ENCODE peak calls at places on chromosomes 12 and 14, in four cellular contexts. O is naive B cell, B is upper lobe of right lung, V is cardiac muscle cell. C is an unnamed sample.

GRCh38 chr12:100593490-100593889 is 20.0 kb downstream of the GAS2L3 start:
- DNase-seq in B (no peak), O (no peak), V (peak), C (peak)

GRCh38 chr14:70234066-70234950 is 45.6 kb upstream of the SLC8A3 start:
- DNase-seq in O (no peak), V (no peak), B (no peak), C (no peak)

GRCh38 chr12:53044052-53044581 is 5.7 kb upstream of the TNS2 start:
- DNase-seq in O (no peak), V (peak), B (no peak), C (no peak)

GRCh38 chr14:68748691-68749090 is 44.2 kb downstream of the ZFP36L1 start:
- DNase-seq in B (no peak), O (no peak), V (no peak), C (no peak)

GRCh38 chr14:97976861-97977260 is 1179.7 kb downstream of the VRK1 start:
- DNase-seq in V (no peak), B (no peak), O (no peak), C (no peak)

GRCh38 chr12:29750131-29750927 is 33.4 kb downstream of the TMTC1 start:
- DNase-seq in B (no peak), O (no peak), V (no peak), C (no peak)

GRCh38 chr14:85342858-85343607 is 186.9 kb upstream of the FLRT2 start:
- DNase-seq in O (no peak), B (no peak), V (peak), C (no peak)

GRCh38 chr12:112375105-112375504 is 7.1 kb downstream of the HECTD4 start:
- DNase-seq in V (no peak), B (no peak), O (no peak), C (no peak)

GRCh38 chr12:127811988-127812387 is 455.0 kb upstream of the TMEM132C start:
- DNase-seq in O (no peak), B (no peak), V (peak), C (no peak)

GRCh38 chr12:40999212-40999611 is 188.9 kb upstream of the PDZRN4 start:
- DNase-seq in V (no peak), B (no peak), O (no peak), C (no peak)

GRCh38 chr14:21940887-21941855 is 267.6 kb upstream of the OR4E1 start:
- DNase-seq in B (no peak), O (no peak), V (peak), C (no peak)

GRCh38 chr14:105853907-105854599 is 327.7 kb downstream of the TMEM121 start:
- DNase-seq in O (no peak), B (no peak), V (no peak), C (no peak)

GRCh38 chr14:66974397-66975025 is 214.7 kb upstream of the GARIN2 start:
- DNase-seq in V (peak), B (no peak), O (no peak), C (no peak)

GRCh38 chr14:71610797-71611196 is 321.4 kb upstream of the RGS6 start:
- DNase-seq in O (no peak), B (no peak), V (no peak), C (no peak)

GRCh38 chr12:47882796-47883546 is 21.8 kb downstream of the VDR start:
- DNase-seq in B (peak), O (no peak), V (no peak), C (no peak)

GRCh38 chr12:806116-806805 is 53.9 kb downstream of the WNK1 start:
- DNase-seq in O (no peak), B (no peak), V (peak), C (no peak)

GRCh38 chr12:75721231-75721641 is 209.8 kb upstream of the KRR1 start:
- DNase-seq in V (peak), B (no peak), O (no peak), C (no peak)

GRCh38 chr14:51880810-51881580 is 20.6 kb downstream of the GNG2 start:
- DNase-seq in O (no peak), V (peak), B (no peak), C (no peak)

GRCh38 chr12:80692114-80692513 is 15.3 kb upstream of the MYF6 start:
- DNase-seq in V (no peak), B (no peak), O (no peak), C (no peak)

GRCh38 chr14:69863083-69863482 is 16.1 kb upstream of the SMOC1 start:
- DNase-seq in V (no peak), B (no peak), O (no peak), C (no peak)

GRCh38 chr12:5965950-5966383 is 20.9 kb upstream of the ANO2 start:
- DNase-seq in V (peak), O (no peak), B (peak), C (no peak)

GRCh38 chr12:105814283-105814682 is 324.5 kb downstream of the NUAK1 start:
- DNase-seq in V (no peak), O (no peak), B (no peak), C (peak)

GRCh38 chr12:12909995-12910391 is 18.6 kb downstream of the GPRC5A start:
- DNase-seq in O (no peak), B (no peak), V (peak), C (no peak)

GRCh38 chr12:92144045-92144630 is 1.5 kb downstream of the BTG1 start:
- DNase-seq in V (peak), B (peak), O (peak), C (peak)

GRCh38 chr14:91094772-91095171 is 19.1 kb upstream of the DGLUCY start:
- DNase-seq in V (no peak), B (no peak), O (no peak), C (no peak)

C was measured in NCI-H2227 treated with DMSO at 0.1 percent for 48 hours.